ENCODE peak calls at places on chromosomes 5 and 9, in nine cellular contexts. S is heart left ventricle; F is neural crest cell; O is endodermal cell; N is stimulated activated CD4-positive, alpha-beta T cell treated with anti-CD3 and anti-CD28 coated beads, Interleukin-2, amount 100 ng/mL, for 48 hours; D is breast epithelium; G is LoVo; H is amniotic stem cell; X is left ventricle myocardium superior. B is an unnamed sample.
A peak's percentile ranks its signal among the peaks of the same experiment; 100 is the strongest.

GRCh38 chr9:86303316-86303975 is 21.1 kb upstream of the ISCA1 start:
- DNase-seq in S (no peak), F (no peak), O (no peak), N (peak; percentile 15), D (no peak), G (no peak), H (no peak), X (no peak), B (peak; percentile 68)

GRCh38 chr9:114786251-114786650 is 19.6 kb downstream of the TNFSF15 start:
- DNase-seq in S (no peak), F (no peak), O (no peak), N (no peak), D (no peak), G (no peak), H (no peak), X (no peak), B (no peak)

GRCh38 chr9:122348288-122348777 is 22.5 kb upstream of the PTGS1 start:
- DNase-seq in S (no peak), F (no peak), O (peak; percentile 43), N (no peak), D (no peak), G (no peak), H (no peak), X (no peak), B (no peak)

GRCh38 chr9:117825609-117826347 is 121.6 kb downstream of the TLR4 start:
- DNase-seq in S (no peak), F (no peak), O (no peak), N (peak; percentile 10), D (no peak), G (no peak), H (no peak), X (no peak), B (peak; percentile 67)

GRCh38 chr5:154368041-154368800 is 77.6 kb upstream of the SAP30L start:
- DNase-seq in S (no peak), F (no peak), O (peak; percentile 82), N (no peak), D (peak; percentile 71), G (peak; percentile 80), H (peak; percentile 77), X (no peak), B (no peak)

GRCh38 chr9:128192601-128193371 is 1.4 kb upstream of the CIZ1 start:
- DNase-seq in S (peak; percentile 75), F (no peak), O (no peak), N (no peak), D (peak; percentile 81), G (peak; percentile 97), H (no peak), X (peak; percentile 81), B (peak; percentile 72)

GRCh38 chr9:78215706-78216105 is 20.2 kb upstream of the CEP78 start:
- DNase-seq in S (no peak), F (no peak), O (no peak), N (no peak), D (no peak), G (no peak), H (peak; percentile 61), X (no peak), B (no peak)

GRCh38 chr5:107668154-107668932 is 2.4 kb downstream of the EFNA5 start:
- DNase-seq in S (no peak), F (no peak), O (no peak), N (no peak), D (no peak), G (no peak), H (no peak), X (no peak), B (no peak)

GRCh38 chr5:142508630-142509425 is 177.1 kb downstream of the FGF1 start:
- DNase-seq in S (no peak), F (no peak), O (no peak), N (no peak), D (no peak), G (no peak), H (no peak), X (no peak), B (no peak)

GRCh38 chr5:136182618-136183017 is 10.3 kb downstream of the SMIM32 start:
- DNase-seq in S (no peak), F (no peak), O (no peak), N (no peak), D (no peak), G (no peak), H (no peak), X (no peak), B (no peak)

GRCh38 chr5:150625164-150625535 is 15.3 kb upstream of the SYNPO start:
- DNase-seq in S (peak; percentile 80), F (no peak), O (no peak), N (no peak), D (no peak), G (no peak), H (no peak), X (peak; percentile 80), B (no peak)

GRCh38 chr5:89187268-89187667 is 304.3 kb upstream of the MEF2C start:
- DNase-seq in S (no peak), F (no peak), O (no peak), N (no peak), D (no peak), G (no peak), H (no peak), X (no peak), B (no peak)

GRCh38 chr5:83701886-83702285 is 18.8 kb downstream of the HAPLN1 start:
- DNase-seq in S (no peak), F (no peak), O (no peak), N (no peak), D (no peak), G (no peak), H (no peak), X (no peak), B (no peak)

GRCh38 chr5:125026900-125027731 is 280.7 kb upstream of the ZNF608 start:
- DNase-seq in S (no peak), F (no peak), O (no peak), N (no peak), D (no peak), G (peak; percentile 76), H (no peak), X (no peak), B (no peak)

GRCh38 chr5:112933651-112934365 is 11.8 kb upstream of the REEP5 start:
- DNase-seq in S (no peak), F (no peak), O (no peak), N (no peak), D (no peak), G (no peak), H (peak; percentile 22), X (no peak), B (no peak)

GRCh38 chr9:4299006-4299795 is 667 bp downstream of the GLIS3 start:
- DNase-seq in S (peak; percentile 36), F (peak; percentile 30), O (peak; percentile 75), N (no peak), D (peak; percentile 23), G (no peak), H (no peak), X (peak; percentile 57), B (peak; percentile 46)

GRCh38 chr9:124327488-124327887 is 69.7 kb downstream of the NEK6 start:
- DNase-seq in S (no peak), F (no peak), O (no peak), N (no peak), D (no peak), G (no peak), H (no peak), X (no peak), B (no peak)

GRCh38 chr5:136453986-136454758 is 88.8 kb upstream of the TRPC7 start:
- DNase-seq in S (no peak), F (no peak), O (peak; percentile 64), N (no peak), D (no peak), G (no peak), H (no peak), X (no peak), B (no peak)

GRCh38 chr9:76887951-76888350 is 18.0 kb downstream of the PRUNE2 start:
- DNase-seq in S (no peak), F (no peak), O (no peak), N (no peak), D (no peak), G (no peak), H (no peak), X (no peak), B (no peak)

GRCh38 chr5:154755361-154756202 is at the start of gene LARP1:
- DNase-seq in S (peak; percentile 73), F (peak; percentile 21), O (no peak), N (no peak), D (no peak), G (peak; percentile 22), H (no peak), X (peak; percentile 75), B (no peak)

GRCh38 chr9:893843-894420 is 52.4 kb downstream of the DMRT1 start:
- DNase-seq in S (peak; percentile 42), F (peak; percentile 42), O (peak; percentile 82), N (peak; percentile 49), D (peak; percentile 37), G (peak; percentile 75), H (peak; percentile 6), X (peak; percentile 34), B (peak; percentile 80)

GRCh38 chr9:89448381-89448780 is 49.5 kb downstream of the SEMA4D start:
- DNase-seq in S (no peak), F (peak; percentile 22), O (no peak), N (no peak), D (no peak), G (no peak), H (no peak), X (peak; percentile 21), B (peak; percentile 69)

GRCh38 chr5:113140837-113141661 is 164.5 kb downstream of the DCP2 start:
- DNase-seq in S (peak; percentile 45), F (no peak), O (peak; percentile 42), N (no peak), D (no peak), G (no peak), H (peak; percentile 39), X (no peak), B (no peak)

GRCh38 chr5:22471154-22471553 is 382.0 kb downstream of the CDH12 start:
- DNase-seq in S (no peak), F (no peak), O (no peak), N (no peak), D (no peak), G (no peak), H (no peak), X (no peak), B (no peak)

GRCh38 chr5:2415678-2416077 is 335.8 kb downstream of the IRX2 start:
- DNase-seq in S (no peak), F (no peak), O (peak; percentile 76), N (no peak), D (no peak), G (no peak), H (no peak), X (no peak), B (no peak)

GRCh38 chr9:87594218-87594617 is 96.6 kb downstream of the DAPK1 start:
- DNase-seq in S (no peak), F (no peak), O (no peak), N (no peak), D (no peak), G (no peak), H (no peak), X (no peak), B (no peak)